ENCODE peak calls at places on chromosome 7, in ten cellular contexts. One of them, this sample, is unnamed.

GRCh38 chr7:99599836-99600235 is 1.8 kb downstream of the TMEM225B start:
- DNase-seq in Calu3: no peak
- DNase-seq in body of pancreas: no peak
- DNase-seq in astrocyte of the spinal cord: no peak
- DNase-seq in HFF-Myc: no peak
- DNase-seq in heart left ventricle: no peak
- DNase-seq in RWPE1: no peak
- DNase-seq in tibial nerve: no peak
- DNase-seq in upper lobe of right lung: no peak
- DNase-seq in dorsolateral prefrontal cortex: no peak
- DNase-seq in this sample: no peak

GRCh38 chr7:54988516-54988915 is 30.3 kb upstream of the EGFR start:
- DNase-seq in Calu3: no peak
- DNase-seq in body of pancreas: no peak
- DNase-seq in astrocyte of the spinal cord: no peak
- DNase-seq in HFF-Myc: no peak
- DNase-seq in heart left ventricle: no peak
- DNase-seq in RWPE1: no peak
- DNase-seq in tibial nerve: no peak
- DNase-seq in upper lobe of right lung: no peak
- DNase-seq in dorsolateral prefrontal cortex: no peak
- DNase-seq in this sample: no peak

GRCh38 chr7:84904561-84904960 is 282.3 kb downstream of the SEMA3D start:
- DNase-seq in Calu3: no peak
- DNase-seq in body of pancreas: no peak
- DNase-seq in astrocyte of the spinal cord: no peak
- DNase-seq in HFF-Myc: no peak
- DNase-seq in heart left ventricle: no peak
- DNase-seq in RWPE1: peak; percentile 37
- DNase-seq in tibial nerve: no peak
- DNase-seq in upper lobe of right lung: no peak
- DNase-seq in dorsolateral prefrontal cortex: no peak
- DNase-seq in this sample: no peak

GRCh38 chr7:90222811-90223725 is 11.5 kb downstream of the STEAP2 start:
- DNase-seq in Calu3: no peak
- DNase-seq in body of pancreas: no peak
- DNase-seq in astrocyte of the spinal cord: no peak
- DNase-seq in HFF-Myc: no peak
- DNase-seq in heart left ventricle: peak; percentile 20
- DNase-seq in RWPE1: no peak
- DNase-seq in tibial nerve: peak; percentile 25
- DNase-seq in upper lobe of right lung: no peak
- DNase-seq in dorsolateral prefrontal cortex: no peak
- DNase-seq in this sample: no peak

GRCh38 chr7:74575083-74575803 is 82.3 kb upstream of the GTF2I start:
- DNase-seq in Calu3: peak; percentile 49
- DNase-seq in body of pancreas: no peak
- DNase-seq in astrocyte of the spinal cord: peak; percentile 78
- DNase-seq in HFF-Myc: no peak
- DNase-seq in heart left ventricle: no peak
- DNase-seq in RWPE1: peak; percentile 93
- DNase-seq in tibial nerve: no peak
- DNase-seq in upper lobe of right lung: peak; percentile 75
- DNase-seq in dorsolateral prefrontal cortex: no peak
- DNase-seq in this sample: no peak

GRCh38 chr7:20107582-20107981 is 109.6 kb downstream of the MACC1 start:
- DNase-seq in Calu3: no peak
- DNase-seq in body of pancreas: no peak
- DNase-seq in astrocyte of the spinal cord: no peak
- DNase-seq in HFF-Myc: no peak
- DNase-seq in heart left ventricle: no peak
- DNase-seq in RWPE1: no peak
- DNase-seq in tibial nerve: no peak
- DNase-seq in upper lobe of right lung: no peak
- DNase-seq in dorsolateral prefrontal cortex: no peak
- DNase-seq in this sample: no peak

GRCh38 chr7:155818154-155818819 is 6.0 kb upstream of the SHH start:
- DNase-seq in Calu3: no peak
- DNase-seq in body of pancreas: no peak
- DNase-seq in astrocyte of the spinal cord: no peak
- DNase-seq in HFF-Myc: no peak
- DNase-seq in heart left ventricle: no peak
- DNase-seq in RWPE1: no peak
- DNase-seq in tibial nerve: no peak
- DNase-seq in upper lobe of right lung: peak; percentile 63
- DNase-seq in dorsolateral prefrontal cortex: no peak
- DNase-seq in this sample: no peak

GRCh38 chr7:132577206-132578049 is 1.2 kb upstream of the PLXNA4 start:
- DNase-seq in Calu3: peak; percentile 9
- DNase-seq in body of pancreas: peak; percentile 35
- DNase-seq in astrocyte of the spinal cord: peak; percentile 78
- DNase-seq in HFF-Myc: no peak
- DNase-seq in heart left ventricle: peak; percentile 83
- DNase-seq in RWPE1: peak; percentile 5
- DNase-seq in tibial nerve: peak; percentile 48
- DNase-seq in upper lobe of right lung: peak; percentile 76
- DNase-seq in dorsolateral prefrontal cortex: peak; percentile 84
- DNase-seq in this sample: peak; percentile 73

GRCh38 chr7:76241141-76241540 is 39.4 kb downstream of the SRRM3 start:
- DNase-seq in Calu3: no peak
- DNase-seq in body of pancreas: no peak
- DNase-seq in astrocyte of the spinal cord: no peak
- DNase-seq in HFF-Myc: no peak
- DNase-seq in heart left ventricle: no peak
- DNase-seq in RWPE1: no peak
- DNase-seq in tibial nerve: no peak
- DNase-seq in upper lobe of right lung: no peak
- DNase-seq in dorsolateral prefrontal cortex: no peak
- DNase-seq in this sample: no peak

GRCh38 chr7:52163311-52163710 is 846.7 kb upstream of the COBL start:
- DNase-seq in Calu3: no peak
- DNase-seq in body of pancreas: no peak
- DNase-seq in astrocyte of the spinal cord: no peak
- DNase-seq in HFF-Myc: no peak
- DNase-seq in heart left ventricle: no peak
- DNase-seq in RWPE1: no peak
- DNase-seq in tibial nerve: no peak
- DNase-seq in upper lobe of right lung: no peak
- DNase-seq in dorsolateral prefrontal cortex: no peak
- DNase-seq in this sample: no peak

DNA sequence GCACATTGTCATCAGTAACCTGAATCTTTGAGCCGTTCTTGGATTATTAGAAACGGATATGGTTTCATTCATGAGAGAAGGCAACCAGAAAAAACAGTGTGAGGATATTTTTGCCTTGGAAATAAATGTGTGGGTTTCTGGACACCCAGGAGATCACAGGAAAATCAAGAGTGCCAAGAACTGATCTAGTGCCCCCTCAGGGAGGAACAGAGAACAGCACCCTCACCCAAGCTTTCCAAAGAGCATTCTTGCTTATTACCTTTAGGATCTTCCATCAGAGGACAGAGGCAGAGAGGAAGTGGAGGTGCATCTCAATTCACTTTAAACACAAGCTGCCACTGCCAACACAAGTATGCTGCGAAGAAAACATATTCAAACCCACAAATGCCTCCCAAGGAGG is 851.5 kb upstream of the COBL start:
- DNase-seq in Calu3: no peak
- DNase-seq in body of pancreas: no peak
- DNase-seq in astrocyte of the spinal cord: no peak
- DNase-seq in HFF-Myc: no peak
- DNase-seq in heart left ventricle: no peak
- DNase-seq in RWPE1: no peak
- DNase-seq in tibial nerve: no peak
- DNase-seq in upper lobe of right lung: no peak
- DNase-seq in dorsolateral prefrontal cortex: no peak
- DNase-seq in this sample: no peak
- TF ChIP-seq CTCF in Calu3: no peak
- TF ChIP-seq CTCF in body of pancreas: peak; percentile 10
- TF ChIP-seq CTCF in astrocyte of the spinal cord: peak; percentile 7
- TF ChIP-seq CTCF in HFF-Myc: no peak
- TF ChIP-seq CTCF in heart left ventricle: no peak
- TF ChIP-seq CTCF in RWPE1: no peak
- TF ChIP-seq CTCF in tibial nerve: no peak
- TF ChIP-seq CTCF in upper lobe of right lung: peak; percentile 22
- TF ChIP-seq CTCF in dorsolateral prefrontal cortex: no peak
- TF ChIP-seq CTCF in this sample: peak; percentile 51

DNA sequence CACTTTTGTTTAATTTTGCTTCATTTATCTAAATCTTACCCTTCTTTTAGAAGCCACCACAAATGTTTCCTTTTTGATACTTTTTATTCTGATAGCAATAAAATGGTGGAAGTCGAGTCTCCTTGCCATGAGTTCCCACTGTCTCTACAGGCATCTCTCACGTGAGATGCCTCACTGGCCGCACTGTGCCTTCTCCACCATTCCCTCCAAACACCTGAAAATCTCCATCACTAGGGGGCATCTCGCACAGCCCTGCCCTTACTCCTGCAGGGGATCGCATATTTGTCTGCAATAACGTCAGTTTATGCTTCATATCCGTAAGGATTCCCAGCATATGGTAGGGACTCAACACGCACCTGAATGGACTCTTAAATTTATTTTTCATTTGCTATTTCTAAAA is 56.3 kb upstream of the NCAPG2 start:
- DNase-seq in Calu3: peak; percentile 19
- DNase-seq in body of pancreas: no peak
- DNase-seq in astrocyte of the spinal cord: no peak
- DNase-seq in HFF-Myc: no peak
- DNase-seq in heart left ventricle: no peak
- DNase-seq in RWPE1: no peak
- DNase-seq in tibial nerve: no peak
- DNase-seq in upper lobe of right lung: no peak
- DNase-seq in dorsolateral prefrontal cortex: no peak
- DNase-seq in this sample: no peak
- TF ChIP-seq CTCF in Calu3: no peak
- TF ChIP-seq CTCF in body of pancreas: no peak
- TF ChIP-seq CTCF in astrocyte of the spinal cord: peak; percentile 35
- TF ChIP-seq CTCF in HFF-Myc: no peak
- TF ChIP-seq CTCF in heart left ventricle: no peak
- TF ChIP-seq CTCF in RWPE1: no peak
- TF ChIP-seq CTCF in tibial nerve: no peak
- TF ChIP-seq CTCF in upper lobe of right lung: peak; percentile 13
- TF ChIP-seq CTCF in dorsolateral prefrontal cortex: no peak
- TF ChIP-seq CTCF in this sample: peak; percentile 22

DNA sequence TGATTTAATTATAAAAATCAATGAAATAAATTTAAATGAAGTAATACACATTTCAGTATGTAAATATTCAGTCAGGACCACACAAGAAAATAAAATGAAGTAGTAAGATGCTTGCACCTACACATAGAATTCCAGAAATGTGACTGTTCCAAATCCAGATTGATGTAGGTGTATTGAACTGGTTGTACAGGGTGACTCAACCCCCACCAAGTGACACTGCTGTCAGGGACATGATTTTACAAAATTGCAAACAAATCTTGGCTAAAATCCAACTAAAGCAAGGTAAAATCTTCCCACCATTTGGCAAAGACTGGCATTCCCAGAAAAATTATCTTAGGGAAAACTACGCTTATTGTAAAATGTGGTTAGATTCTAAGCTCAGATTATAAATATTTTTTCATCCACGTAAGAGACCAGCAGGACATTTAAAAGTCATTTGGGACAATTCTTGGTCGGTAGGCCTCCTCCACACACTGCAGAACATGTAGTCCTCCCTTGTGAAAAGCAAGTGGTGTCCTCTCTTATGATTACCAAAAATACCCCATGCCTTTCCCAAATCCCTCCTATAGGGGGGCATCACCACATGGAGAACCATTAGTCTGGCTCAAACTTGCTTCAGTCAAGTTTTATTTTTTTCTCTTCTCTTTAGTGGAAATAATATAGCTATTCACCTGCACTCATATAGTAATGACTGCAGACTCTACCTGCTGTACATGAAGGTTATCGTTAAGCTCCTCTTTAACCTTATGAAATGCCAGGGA is 287.1 kb upstream of the SMIM30 start:
- DNase-seq in Calu3: no peak
- DNase-seq in body of pancreas: no peak
- DNase-seq in astrocyte of the spinal cord: no peak
- DNase-seq in HFF-Myc: no peak
- DNase-seq in heart left ventricle: no peak
- DNase-seq in RWPE1: no peak
- DNase-seq in tibial nerve: no peak
- DNase-seq in upper lobe of right lung: no peak
- DNase-seq in dorsolateral prefrontal cortex: no peak
- DNase-seq in this sample: no peak
- TF ChIP-seq CTCF in Calu3: no peak
- TF ChIP-seq CTCF in body of pancreas: no peak
- TF ChIP-seq CTCF in astrocyte of the spinal cord: no peak
- TF ChIP-seq CTCF in HFF-Myc: no peak
- TF ChIP-seq CTCF in heart left ventricle: no peak
- TF ChIP-seq CTCF in RWPE1: no peak
- TF ChIP-seq CTCF in tibial nerve: no peak
- TF ChIP-seq CTCF in upper lobe of right lung: no peak
- TF ChIP-seq CTCF in dorsolateral prefrontal cortex: no peak
- TF ChIP-seq CTCF in this sample: no peak

GRCh38 chr7:150340024-150340749 is 1.2 kb downstream of the RARRES2 start:
- DNase-seq in Calu3: peak; percentile 43
- DNase-seq in body of pancreas: peak; percentile 64
- DNase-seq in astrocyte of the spinal cord: peak; percentile 22
- DNase-seq in HFF-Myc: no peak
- DNase-seq in heart left ventricle: no peak
- DNase-seq in RWPE1: no peak
- DNase-seq in tibial nerve: peak; percentile 29
- DNase-seq in upper lobe of right lung: no peak
- DNase-seq in dorsolateral prefrontal cortex: no peak
- DNase-seq in this sample: no peak

GRCh38 chr7:150341263-150342118 is at the start of gene RARRES2:
- DNase-seq in Calu3: no peak
- DNase-seq in body of pancreas: peak; percentile 67
- DNase-seq in astrocyte of the spinal cord: no peak
- DNase-seq in HFF-Myc: no peak
- DNase-seq in heart left ventricle: peak; percentile 49
- DNase-seq in RWPE1: no peak
- DNase-seq in tibial nerve: no peak
- DNase-seq in upper lobe of right lung: peak; percentile 73
- DNase-seq in dorsolateral prefrontal cortex: no peak
- DNase-seq in this sample: peak; percentile 58

GRCh38 chr7:150340875-150341262 is 560 bp downstream of the RARRES2 start:
- DNase-seq in Calu3: no peak
- DNase-seq in body of pancreas: no peak
- DNase-seq in astrocyte of the spinal cord: no peak
- DNase-seq in HFF-Myc: no peak
- DNase-seq in heart left ventricle: no peak
- DNase-seq in RWPE1: no peak
- DNase-seq in tibial nerve: no peak
- DNase-seq in upper lobe of right lung: peak; percentile 63
- DNase-seq in dorsolateral prefrontal cortex: no peak
- DNase-seq in this sample: no peak

GRCh38 chr7:150343225-150343624 is 1.8 kb upstream of the RARRES2 start:
- DNase-seq in Calu3: no peak
- DNase-seq in body of pancreas: no peak
- DNase-seq in astrocyte of the spinal cord: no peak
- DNase-seq in HFF-Myc: no peak
- DNase-seq in heart left ventricle: no peak
- DNase-seq in RWPE1: no peak
- DNase-seq in tibial nerve: no peak
- DNase-seq in upper lobe of right lung: peak; percentile 12
- DNase-seq in dorsolateral prefrontal cortex: no peak
- DNase-seq in this sample: no peak

DNA sequence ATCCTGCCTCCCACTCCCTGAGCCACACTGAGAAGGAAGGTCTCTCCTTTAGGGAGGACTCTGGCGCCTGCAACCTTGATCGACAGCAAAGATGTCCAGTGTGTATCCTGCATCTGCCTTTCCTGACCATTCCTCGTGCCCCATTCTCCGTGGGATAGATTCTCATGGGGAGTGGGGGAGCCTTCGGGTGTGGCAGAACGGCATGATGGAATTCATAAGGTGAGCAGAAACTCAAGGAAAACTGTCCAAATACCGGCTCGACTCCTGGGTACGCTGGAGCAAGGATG is 633 bp upstream of the RARRES2 start:
- DNase-seq in Calu3: no peak
- DNase-seq in body of pancreas: no peak
- DNase-seq in astrocyte of the spinal cord: no peak
- DNase-seq in HFF-Myc: no peak
- DNase-seq in heart left ventricle: no peak
- DNase-seq in RWPE1: no peak
- DNase-seq in tibial nerve: no peak
- DNase-seq in upper lobe of right lung: peak; percentile 41
- DNase-seq in dorsolateral prefrontal cortex: no peak
- DNase-seq in this sample: no peak
- TF ChIP-seq CTCF in Calu3: no peak
- TF ChIP-seq CTCF in body of pancreas: no peak
- TF ChIP-seq CTCF in astrocyte of the spinal cord: no peak
- TF ChIP-seq CTCF in HFF-Myc: no peak
- TF ChIP-seq CTCF in heart left ventricle: no peak
- TF ChIP-seq CTCF in RWPE1: no peak
- TF ChIP-seq CTCF in tibial nerve: no peak
- TF ChIP-seq CTCF in upper lobe of right lung: no peak
- TF ChIP-seq CTCF in dorsolateral prefrontal cortex: no peak
- TF ChIP-seq CTCF in this sample: no peak